ENCODE peak calls at places on chromosomes 11 and 22, in ten cellular contexts. Z, K, R, O, E, G, Y, A, H and U are unnamed samples.
A peak's percentile ranks its signal among the peaks of the same experiment; 100 is the strongest.

GRCh38 chr11:112255075-112255739 is 5.5 kb downstream of the PLET1 start:
- DNase-seq in Z (peak; percentile 8), K (no peak), R (no peak), O (no peak), E (no peak), G (peak; percentile 61), Y (no peak), A (no peak), H (peak; percentile 59), U (peak; percentile 86)

GRCh38 chr11:68253682-68254081 is 18.1 kb downstream of the C11orf24 start:
- DNase-seq in Z (no peak), K (no peak), R (no peak), O (no peak), E (no peak), G (no peak), Y (no peak), A (no peak), H (no peak), U (no peak)

GRCh38 chr11:30016588-30017363 is at the start of gene KCNA4:
- DNase-seq in Z (no peak), K (peak; percentile 71), R (no peak), O (no peak), E (no peak), G (no peak), Y (peak; percentile 34), A (no peak), H (no peak), U (peak; percentile 0)

GRCh38 chr11:47667555-47667954 is 25.2 kb upstream of the MTCH2 start:
- DNase-seq in Z (no peak), K (no peak), R (no peak), O (no peak), E (no peak), G (no peak), Y (no peak), A (no peak), H (no peak), U (no peak)

GRCh38 chr11:103987631-103988594 is 48.5 kb upstream of the DDI1 start:
- DNase-seq in Z (no peak), K (no peak), R (no peak), O (no peak), E (no peak), G (no peak), Y (no peak), A (no peak), H (no peak), U (no peak)

GRCh38 chr11:44403587-44404322 is 93.8 kb upstream of the ALX4 start:
- DNase-seq in Z (no peak), K (no peak), R (no peak), O (no peak), E (no peak), G (no peak), Y (no peak), A (no peak), H (no peak), U (no peak)

GRCh38 chr11:65606876-65607613 is 7.0 kb downstream of the MAP3K11 start:
- DNase-seq in Z (no peak), K (peak; percentile 95), R (peak; percentile 86), O (peak; percentile 94), E (peak; percentile 99), G (peak; percentile 96), Y (peak; percentile 67), A (peak; percentile 85), H (peak; percentile 49), U (peak; percentile 87)

GRCh38 chr11:122494171-122494570 is 161.4 kb upstream of the UBASH3B start:
- DNase-seq in Z (no peak), K (no peak), R (no peak), O (no peak), E (no peak), G (no peak), Y (no peak), A (no peak), H (no peak), U (peak; percentile 93)

GRCh38 chr22:44975444-44976262 is 34.2 kb downstream of the PHF21B start:
- DNase-seq in Z (peak; percentile 25), K (peak; percentile 83), R (peak; percentile 59), O (peak; percentile 79), E (peak; percentile 70), G (peak; percentile 92), Y (peak; percentile 92), A (no peak), H (peak; percentile 84), U (peak; percentile 65)